ENCODE peak calls at places on chromosome 2, in eight cellular contexts. One of them, this sample, is unnamed.

GRCh38 chr2:216991563-216991962 is 131.7 kb upstream of the TNP1 start:
- DNase-seq in stimulated activated naive CD4-positive, alpha-beta T cell: no peak
- DNase-seq in NCI-H1092 treated with DMSO at 0.1 percent for 48 hours: no peak
- DNase-seq in uterus: peak
- DNase-seq in stimulated activated CD4-positive, alpha-beta T cell treated with anti-CD3 and anti-CD28 coated beads, Interleukin-4, amount 100 ng/mL, for 24 hours: no peak
- DNase-seq in Caco-2: no peak
- DNase-seq in GDM1: no peak
- DNase-seq in LHCN-M2: peak
- DNase-seq in this sample: no peak

GRCh38 chr2:112706170-112706664 is 14.6 kb upstream of the NT5DC4 start:
- DNase-seq in stimulated activated naive CD4-positive, alpha-beta T cell: no peak
- DNase-seq in NCI-H1092 treated with DMSO at 0.1 percent for 48 hours: no peak
- DNase-seq in uterus: no peak
- DNase-seq in stimulated activated CD4-positive, alpha-beta T cell treated with anti-CD3 and anti-CD28 coated beads, Interleukin-4, amount 100 ng/mL, for 24 hours: peak
- DNase-seq in Caco-2: no peak
- DNase-seq in GDM1: peak
- DNase-seq in LHCN-M2: no peak
- DNase-seq in this sample: no peak

GRCh38 chr2:10961490-10961875 is 49.7 kb downstream of the KCNF1 start:
- DNase-seq in stimulated activated naive CD4-positive, alpha-beta T cell: no peak
- DNase-seq in NCI-H1092 treated with DMSO at 0.1 percent for 48 hours: no peak
- DNase-seq in uterus: no peak
- DNase-seq in stimulated activated CD4-positive, alpha-beta T cell treated with anti-CD3 and anti-CD28 coated beads, Interleukin-4, amount 100 ng/mL, for 24 hours: no peak
- DNase-seq in Caco-2: no peak
- DNase-seq in GDM1: no peak
- DNase-seq in LHCN-M2: no peak
- DNase-seq in this sample: no peak

GRCh38 chr2:236988690-236989639 is 96.7 kb upstream of the COPS8 start:
- DNase-seq in stimulated activated naive CD4-positive, alpha-beta T cell: no peak
- DNase-seq in NCI-H1092 treated with DMSO at 0.1 percent for 48 hours: no peak
- DNase-seq in uterus: peak
- DNase-seq in stimulated activated CD4-positive, alpha-beta T cell treated with anti-CD3 and anti-CD28 coated beads, Interleukin-4, amount 100 ng/mL, for 24 hours: no peak
- DNase-seq in Caco-2: peak
- DNase-seq in GDM1: no peak
- DNase-seq in LHCN-M2: no peak
- DNase-seq in this sample: no peak

GRCh38 chr2:105431367-105432088 is 32.7 kb upstream of the FHL2 start:
- DNase-seq in stimulated activated naive CD4-positive, alpha-beta T cell: no peak
- DNase-seq in NCI-H1092 treated with DMSO at 0.1 percent for 48 hours: peak
- DNase-seq in uterus: peak
- DNase-seq in stimulated activated CD4-positive, alpha-beta T cell treated with anti-CD3 and anti-CD28 coated beads, Interleukin-4, amount 100 ng/mL, for 24 hours: no peak
- DNase-seq in Caco-2: no peak
- DNase-seq in GDM1: no peak
- DNase-seq in LHCN-M2: no peak
- DNase-seq in this sample: no peak

GRCh38 chr2:72289283-72289682 is 141.6 kb upstream of the CYP26B1 start:
- DNase-seq in stimulated activated naive CD4-positive, alpha-beta T cell: no peak
- DNase-seq in NCI-H1092 treated with DMSO at 0.1 percent for 48 hours: no peak
- DNase-seq in uterus: no peak
- DNase-seq in stimulated activated CD4-positive, alpha-beta T cell treated with anti-CD3 and anti-CD28 coated beads, Interleukin-4, amount 100 ng/mL, for 24 hours: no peak
- DNase-seq in Caco-2: no peak
- DNase-seq in GDM1: no peak
- DNase-seq in LHCN-M2: peak
- DNase-seq in this sample: no peak

GRCh38 chr2:167749016-167749415 is 498.4 kb downstream of the STK39 start:
- DNase-seq in stimulated activated naive CD4-positive, alpha-beta T cell: no peak
- DNase-seq in NCI-H1092 treated with DMSO at 0.1 percent for 48 hours: no peak
- DNase-seq in uterus: no peak
- DNase-seq in stimulated activated CD4-positive, alpha-beta T cell treated with anti-CD3 and anti-CD28 coated beads, Interleukin-4, amount 100 ng/mL, for 24 hours: no peak
- DNase-seq in Caco-2: no peak
- DNase-seq in GDM1: no peak
- DNase-seq in LHCN-M2: no peak
- DNase-seq in this sample: no peak

GRCh38 chr2:147456729-147457128 is 388.1 kb upstream of the ACVR2A start:
- DNase-seq in stimulated activated naive CD4-positive, alpha-beta T cell: no peak
- DNase-seq in NCI-H1092 treated with DMSO at 0.1 percent for 48 hours: no peak
- DNase-seq in uterus: no peak
- DNase-seq in stimulated activated CD4-positive, alpha-beta T cell treated with anti-CD3 and anti-CD28 coated beads, Interleukin-4, amount 100 ng/mL, for 24 hours: no peak
- DNase-seq in Caco-2: no peak
- DNase-seq in GDM1: no peak
- DNase-seq in LHCN-M2: peak
- DNase-seq in this sample: no peak

GRCh38 chr2:175457846-175458408 is 276.4 kb upstream of the ATP5MC3 start:
- DNase-seq in stimulated activated naive CD4-positive, alpha-beta T cell: no peak
- DNase-seq in NCI-H1092 treated with DMSO at 0.1 percent for 48 hours: no peak
- DNase-seq in uterus: no peak
- DNase-seq in stimulated activated CD4-positive, alpha-beta T cell treated with anti-CD3 and anti-CD28 coated beads, Interleukin-4, amount 100 ng/mL, for 24 hours: no peak
- DNase-seq in Caco-2: no peak
- DNase-seq in GDM1: no peak
- DNase-seq in LHCN-M2: no peak
- DNase-seq in this sample: no peak

GRCh38 chr2:218853766-218854165 is 5.8 kb upstream of the WNT6 start:
- DNase-seq in stimulated activated naive CD4-positive, alpha-beta T cell: no peak
- DNase-seq in NCI-H1092 treated with DMSO at 0.1 percent for 48 hours: no peak
- DNase-seq in uterus: no peak
- DNase-seq in stimulated activated CD4-positive, alpha-beta T cell treated with anti-CD3 and anti-CD28 coated beads, Interleukin-4, amount 100 ng/mL, for 24 hours: no peak
- DNase-seq in Caco-2: no peak
- DNase-seq in GDM1: no peak
- DNase-seq in LHCN-M2: peak
- DNase-seq in this sample: no peak

GRCh38 chr2:15158532-15158931 is 402.6 kb downstream of the NBAS start:
- DNase-seq in stimulated activated naive CD4-positive, alpha-beta T cell: no peak
- DNase-seq in NCI-H1092 treated with DMSO at 0.1 percent for 48 hours: no peak
- DNase-seq in uterus: no peak
- DNase-seq in stimulated activated CD4-positive, alpha-beta T cell treated with anti-CD3 and anti-CD28 coated beads, Interleukin-4, amount 100 ng/mL, for 24 hours: no peak
- DNase-seq in Caco-2: no peak
- DNase-seq in GDM1: no peak
- DNase-seq in LHCN-M2: no peak
- DNase-seq in this sample: no peak

GRCh38 chr2:31476511-31477171 is 62.1 kb upstream of the XDH start:
- DNase-seq in stimulated activated naive CD4-positive, alpha-beta T cell: no peak
- DNase-seq in NCI-H1092 treated with DMSO at 0.1 percent for 48 hours: no peak
- DNase-seq in uterus: no peak
- DNase-seq in stimulated activated CD4-positive, alpha-beta T cell treated with anti-CD3 and anti-CD28 coated beads, Interleukin-4, amount 100 ng/mL, for 24 hours: no peak
- DNase-seq in Caco-2: no peak
- DNase-seq in GDM1: no peak
- DNase-seq in LHCN-M2: no peak
- DNase-seq in this sample: no peak

GRCh38 chr2:44136186-44136585 is 32.5 kb upstream of the PPM1B start:
- DNase-seq in stimulated activated naive CD4-positive, alpha-beta T cell: no peak
- DNase-seq in NCI-H1092 treated with DMSO at 0.1 percent for 48 hours: no peak
- DNase-seq in uterus: no peak
- DNase-seq in stimulated activated CD4-positive, alpha-beta T cell treated with anti-CD3 and anti-CD28 coated beads, Interleukin-4, amount 100 ng/mL, for 24 hours: no peak
- DNase-seq in Caco-2: peak
- DNase-seq in GDM1: no peak
- DNase-seq in LHCN-M2: peak
- DNase-seq in this sample: no peak

GRCh38 chr2:154978244-154978643 is 279.7 kb downstream of the KCNJ3 start:
- DNase-seq in stimulated activated naive CD4-positive, alpha-beta T cell: no peak
- DNase-seq in NCI-H1092 treated with DMSO at 0.1 percent for 48 hours: no peak
- DNase-seq in uterus: no peak
- DNase-seq in stimulated activated CD4-positive, alpha-beta T cell treated with anti-CD3 and anti-CD28 coated beads, Interleukin-4, amount 100 ng/mL, for 24 hours: no peak
- DNase-seq in Caco-2: no peak
- DNase-seq in GDM1: no peak
- DNase-seq in LHCN-M2: no peak
- DNase-seq in this sample: no peak

This sample was measured in GM12892.